ENCODE peak calls at places on chromosomes 7 and 10, in seven cellular contexts. One of them, this sample, is unnamed.

GRCh38 chr7:87474046-87474445 is 1.4 kb downstream of the ABCB4 start:
- DNase-seq in K562: no peak
- DNase-seq in GM12878: peak
- DNase-seq in IMR-90: no peak
- DNase-seq in HepG2: no peak
- DNase-seq in HCT116: no peak
- DNase-seq in H1: no peak
- DNase-seq in this sample: no peak

GRCh38 chr7:104940023-104940710 is 73.8 kb upstream of the KMT2E start:
- DNase-seq in HCT116: no peak
- DNase-seq in HepG2: no peak
- DNase-seq in GM12878: no peak
- DNase-seq in K562: no peak
- DNase-seq in IMR-90: no peak
- DNase-seq in H1: no peak
- DNase-seq in this sample: no peak

GRCh38 chr7:27107391-27107900 is 5.0 kb upstream of the HOXA2 start:
- DNase-seq in GM12878: no peak
- DNase-seq in K562: no peak
- DNase-seq in IMR-90: peak
- DNase-seq in HCT116: no peak
- DNase-seq in HepG2: no peak
- DNase-seq in H1: no peak
- DNase-seq in this sample: no peak

GRCh38 chr7:107934991-107935770 is 44.2 kb downstream of the DLD start:
- DNase-seq in HCT116: no peak
- DNase-seq in K562: no peak
- DNase-seq in GM12878: no peak
- DNase-seq in H1: no peak
- DNase-seq in HepG2: no peak
- DNase-seq in IMR-90: peak
- DNase-seq in this sample: no peak

GRCh38 chr7:100897111-100897608 is 1.5 kb upstream of the ACHE start:
- DNase-seq in GM12878: no peak
- DNase-seq in H1: no peak
- DNase-seq in HCT116: no peak
- DNase-seq in HepG2: no peak
- DNase-seq in K562: peak
- DNase-seq in IMR-90: no peak
- DNase-seq in this sample: no peak

GRCh38 chr7:108499575-108499974 is 26.4 kb downstream of the PNPLA8 start:
- DNase-seq in HepG2: no peak
- DNase-seq in IMR-90: peak
- DNase-seq in H1: no peak
- DNase-seq in HCT116: no peak
- DNase-seq in GM12878: no peak
- DNase-seq in K562: no peak
- DNase-seq in this sample: no peak

GRCh38 chr7:5064391-5065106 is 18.9 kb downstream of the RBAK start:
- DNase-seq in HepG2: no peak
- DNase-seq in IMR-90: no peak
- DNase-seq in GM12878: no peak
- DNase-seq in H1: no peak
- DNase-seq in HCT116: no peak
- DNase-seq in K562: no peak
- DNase-seq in this sample: peak

GRCh38 chr7:33837356-33837851 is 67.9 kb upstream of the BMPER start:
- DNase-seq in IMR-90: no peak
- DNase-seq in GM12878: no peak
- DNase-seq in K562: no peak
- DNase-seq in HCT116: no peak
- DNase-seq in HepG2: no peak
- DNase-seq in H1: no peak
- DNase-seq in this sample: no peak

GRCh38 chr10:95315509-95315908 is 24.7 kb upstream of the PDLIM1 start:
- DNase-seq in HCT116: no peak
- DNase-seq in HepG2: no peak
- DNase-seq in K562: no peak
- DNase-seq in GM12878: no peak
- DNase-seq in IMR-90: no peak
- DNase-seq in H1: no peak
- DNase-seq in this sample: no peak

GRCh38 chr7:104657134-104657533 is 328.7 kb downstream of the LHFPL3 start:
- DNase-seq in GM12878: no peak
- DNase-seq in H1: no peak
- DNase-seq in HCT116: no peak
- DNase-seq in IMR-90: no peak
- DNase-seq in K562: no peak
- DNase-seq in HepG2: no peak
- DNase-seq in this sample: no peak

GRCh38 chr10:8581521-8582225 is 527.2 kb downstream of the GATA3 start:
- DNase-seq in HepG2: no peak
- DNase-seq in H1: no peak
- DNase-seq in GM12878: no peak
- DNase-seq in HCT116: no peak
- DNase-seq in K562: no peak
- DNase-seq in IMR-90: no peak
- DNase-seq in this sample: no peak

GRCh38 chr7:82598958-82599357 is 155.4 kb upstream of the CACNA2D1 start:
- DNase-seq in IMR-90: peak
- DNase-seq in HCT116: no peak
- DNase-seq in GM12878: no peak
- DNase-seq in HepG2: no peak
- DNase-seq in H1: no peak
- DNase-seq in K562: no peak
- DNase-seq in this sample: no peak

GRCh38 chr7:111532625-111533024 is 29.7 kb downstream of the IMMP2L start:
- DNase-seq in K562: no peak
- DNase-seq in HepG2: no peak
- DNase-seq in H1: no peak
- DNase-seq in GM12878: no peak
- DNase-seq in IMR-90: no peak
- DNase-seq in HCT116: no peak
- DNase-seq in this sample: no peak

GRCh38 chr7:131544449-131545425 is 11.7 kb downstream of the PODXL start:
- DNase-seq in H1: no peak
- DNase-seq in HCT116: no peak
- DNase-seq in GM12878: no peak
- DNase-seq in IMR-90: peak
- DNase-seq in K562: peak
- DNase-seq in HepG2: peak
- DNase-seq in this sample: no peak

GRCh38 chr10:118992496-118992895 is 37.0 kb upstream of the NANOS1 start:
- DNase-seq in K562: no peak
- DNase-seq in H1: no peak
- DNase-seq in GM12878: no peak
- DNase-seq in IMR-90: no peak
- DNase-seq in HCT116: no peak
- DNase-seq in HepG2: no peak
- DNase-seq in this sample: no peak

GRCh38 chr10:124322191-124322980 is 96.3 kb downstream of the OAT start:
- DNase-seq in IMR-90: no peak
- DNase-seq in HCT116: no peak
- DNase-seq in HepG2: no peak
- DNase-seq in GM12878: no peak
- DNase-seq in H1: no peak
- DNase-seq in K562: no peak
- DNase-seq in this sample: no peak

GRCh38 chr7:42886866-42887509 is 24.9 kb downstream of the C7orf25 start:
- DNase-seq in K562: no peak
- DNase-seq in HepG2: no peak
- DNase-seq in H1: no peak
- DNase-seq in IMR-90: no peak
- DNase-seq in HCT116: no peak
- DNase-seq in GM12878: no peak
- DNase-seq in this sample: no peak

GRCh38 chr10:131663411-131663810 is 237.4 kb upstream of the PPP2R2D start:
- DNase-seq in IMR-90: no peak
- DNase-seq in HepG2: no peak
- DNase-seq in K562: no peak
- DNase-seq in H1: no peak
- DNase-seq in HCT116: no peak
- DNase-seq in GM12878: no peak
- DNase-seq in this sample: no peak

GRCh38 chr10:4541292-4541691 is 284.7 kb upstream of the AKR1E2 start:
- DNase-seq in HCT116: peak
- DNase-seq in GM12878: no peak
- DNase-seq in K562: no peak
- DNase-seq in H1: no peak
- DNase-seq in HepG2: no peak
- DNase-seq in IMR-90: peak
- DNase-seq in this sample: peak

GRCh38 chr10:76968483-76968882 is 669.1 kb downstream of the KCNMA1 start:
- DNase-seq in HCT116: no peak
- DNase-seq in IMR-90: no peak
- DNase-seq in H1: no peak
- DNase-seq in HepG2: no peak
- DNase-seq in K562: no peak
- DNase-seq in GM12878: no peak
- DNase-seq in this sample: no peak

GRCh38 chr7:149715476-149715875 is 57.9 kb downstream of the ZNF467 start:
- DNase-seq in HCT116: no peak
- DNase-seq in HepG2: no peak
- DNase-seq in GM12878: no peak
- DNase-seq in H1: no peak
- DNase-seq in K562: peak
- DNase-seq in IMR-90: no peak
- DNase-seq in this sample: no peak

GRCh38 chr7:149713061-149713730 is 60.2 kb downstream of the ZNF467 start:
- DNase-seq in HepG2: no peak
- DNase-seq in GM12878: no peak
- DNase-seq in K562: no peak
- DNase-seq in IMR-90: no peak
- DNase-seq in H1: no peak
- DNase-seq in HCT116: no peak
- DNase-seq in this sample: no peak

GRCh38 chr7:149714081-149714909 is 59.1 kb downstream of the ZNF467 start:
- DNase-seq in IMR-90: peak
- DNase-seq in HepG2: peak
- DNase-seq in H1: peak
- DNase-seq in GM12878: peak
- DNase-seq in HCT116: no peak
- DNase-seq in K562: peak
- DNase-seq in this sample: peak

GRCh38 chr7:149714910-149715471 is 58.4 kb downstream of the ZNF467 start:
- DNase-seq in HCT116: no peak
- DNase-seq in GM12878: no peak
- DNase-seq in K562: no peak
- DNase-seq in HepG2: no peak
- DNase-seq in IMR-90: peak
- DNase-seq in H1: no peak
- DNase-seq in this sample: no peak

GRCh38 chr7:149713731-149714068 is 59.7 kb downstream of the ZNF467 start:
- DNase-seq in K562: no peak
- DNase-seq in HepG2: no peak
- DNase-seq in HCT116: no peak
- DNase-seq in GM12878: no peak
- DNase-seq in H1: no peak
- DNase-seq in IMR-90: no peak
- DNase-seq in this sample: no peak
- TF ChIP-seq CEBPB in K562: no peak
- TF ChIP-seq CEBPB in HepG2: no peak
- TF ChIP-seq CEBPB in HCT116: no peak
- TF ChIP-seq CEBPB in GM12878: no peak
- TF ChIP-seq CEBPB in H1: no peak
- TF ChIP-seq CEBPB in IMR-90: no peak
- TF ChIP-seq CEBPB in this sample: no peak

DNA sequence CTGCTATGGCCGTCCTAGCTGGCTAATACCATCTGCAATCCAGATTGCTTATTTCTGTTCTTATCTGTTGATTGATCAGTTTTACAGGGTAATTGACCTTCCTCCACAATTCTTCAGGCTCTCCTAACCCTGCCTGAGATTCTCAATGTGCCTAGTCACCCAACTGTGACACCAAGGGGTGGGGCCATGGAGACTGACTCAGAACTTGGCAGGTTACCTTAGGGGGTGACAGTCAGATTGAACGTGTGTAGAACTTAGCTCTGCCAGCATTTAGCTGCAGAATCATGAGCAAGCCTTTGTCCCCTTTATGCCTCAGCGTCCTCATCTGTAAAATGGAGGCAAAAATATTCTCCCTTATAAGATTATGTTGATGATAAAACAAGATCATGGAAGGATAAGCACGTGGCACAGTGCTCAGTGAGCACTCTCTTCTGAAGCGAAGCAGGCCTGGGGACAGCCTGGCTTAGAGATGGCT is 19.1 kb upstream of the LEP start:
- DNase-seq in H1: no peak
- DNase-seq in K562: peak
- DNase-seq in IMR-90: peak
- DNase-seq in HepG2: no peak
- DNase-seq in GM12878: no peak
- DNase-seq in HCT116: peak
- DNase-seq in this sample: peak
- TF ChIP-seq CEBPB in H1: no peak
- TF ChIP-seq CEBPB in K562: no peak
- TF ChIP-seq CEBPB in IMR-90: no peak
- TF ChIP-seq CEBPB in HepG2: no peak
- TF ChIP-seq CEBPB in GM12878: no peak
- TF ChIP-seq CEBPB in HCT116: no peak
- TF ChIP-seq CEBPB in this sample: no peak

GRCh38 chr7:31251441-31251840 is 89.1 kb downstream of the NEUROD6 start:
- DNase-seq in GM12878: no peak
- DNase-seq in HCT116: no peak
- DNase-seq in HepG2: no peak
- DNase-seq in IMR-90: no peak
- DNase-seq in K562: no peak
- DNase-seq in H1: no peak
- DNase-seq in this sample: no peak

GRCh38 chr7:31253486-31253885 is 87.0 kb downstream of the NEUROD6 start:
- DNase-seq in H1: no peak
- DNase-seq in K562: no peak
- DNase-seq in HepG2: no peak
- DNase-seq in HCT116: no peak
- DNase-seq in IMR-90: no peak
- DNase-seq in GM12878: no peak
- DNase-seq in this sample: no peak

GRCh38 chr7:31249671-31250070 is 90.9 kb downstream of the NEUROD6 start:
- DNase-seq in HepG2: no peak
- DNase-seq in K562: no peak
- DNase-seq in IMR-90: no peak
- DNase-seq in H1: no peak
- DNase-seq in HCT116: no peak
- DNase-seq in GM12878: no peak
- DNase-seq in this sample: no peak
- TF ChIP-seq CEBPB in HepG2: no peak
- TF ChIP-seq CEBPB in K562: no peak
- TF ChIP-seq CEBPB in IMR-90: no peak
- TF ChIP-seq CEBPB in H1: no peak
- TF ChIP-seq CEBPB in HCT116: no peak
- TF ChIP-seq CEBPB in GM12878: no peak
- TF ChIP-seq CEBPB in this sample: no peak

DNA sequence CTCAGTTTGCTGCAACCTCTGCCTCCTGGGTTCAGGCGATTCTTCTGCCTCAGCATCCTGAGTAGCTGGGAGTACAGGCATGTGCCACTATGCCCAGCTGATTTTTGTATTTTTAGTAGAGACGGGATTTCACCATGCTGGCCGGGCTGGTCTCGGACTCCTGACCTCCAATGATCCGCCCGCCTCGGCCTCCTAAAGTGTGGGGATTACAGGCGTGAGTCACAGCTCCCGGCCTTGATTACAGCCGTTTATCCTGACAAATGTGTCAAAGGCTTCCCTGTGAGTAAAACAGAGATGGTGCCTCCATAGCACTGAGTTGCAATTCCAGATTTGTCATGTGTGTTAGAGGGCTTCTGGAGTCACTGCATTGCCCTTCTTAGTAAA is 273.7 kb downstream of the CCDC3 start:
- DNase-seq in HepG2: no peak
- DNase-seq in IMR-90: no peak
- DNase-seq in GM12878: no peak
- DNase-seq in H1: no peak
- DNase-seq in HCT116: no peak
- DNase-seq in K562: no peak
- DNase-seq in this sample: no peak
- TF ChIP-seq CEBPB in HepG2: no peak
- TF ChIP-seq CEBPB in IMR-90: no peak
- TF ChIP-seq CEBPB in GM12878: no peak
- TF ChIP-seq CEBPB in H1: no peak
- TF ChIP-seq CEBPB in HCT116: no peak
- TF ChIP-seq CEBPB in K562: no peak
- TF ChIP-seq CEBPB in this sample: no peak

This sample was measured in A549.